ENCODE peak calls at places on chromosomes 1 and 21, in five cellular contexts. P is heart left ventricle; A is stimulated activated CD4-positive, alpha-beta T cell treated with anti-CD3 and anti-CD28 coated beads, TNF-alpha, amount 100 ng/mL, for 48 hours; Q is H54; V is NCI-H1694 treated with DMSO at 0.1 percent for 48 hours. U is an unnamed sample.

GRCh38 chr1:245198755-245199516 is 44.2 kb downstream of the KIF26B start:
- DNase-seq in P (no peak), A (no peak), Q (no peak), V (no peak), U (no peak)

GRCh38 chr21:33428669-33429068 is 25.5 kb downstream of the IFNGR2 start:
- DNase-seq in P (no peak), A (no peak), Q (peak), V (no peak), U (no peak)

GRCh38 chr1:54453509-54453908 is 47.3 kb upstream of the SSBP3 start:
- DNase-seq in P (no peak), A (no peak), Q (no peak), V (no peak), U (no peak)

GRCh38 chr1:40309374-40310128 is 7.5 kb downstream of the COL9A2 start:
- DNase-seq in P (no peak), A (no peak), Q (no peak), V (no peak), U (no peak)

GRCh38 chr1:36231191-36231590 is 6.9 kb downstream of the THRAP3 start:
- DNase-seq in P (no peak), A (no peak), Q (no peak), V (no peak), U (no peak)

GRCh38 chr1:239308701-239309333 is 77.6 kb upstream of the CHRM3 start:
- DNase-seq in P (no peak), A (peak), Q (no peak), V (peak), U (no peak)

GRCh38 chr1:67804710-67805109 is 28.6 kb downstream of the GNG12 start:
- DNase-seq in P (no peak), A (no peak), Q (no peak), V (no peak), U (no peak)

GRCh38 chr1:87706198-87706597 is 377.5 kb downstream of the LMO4 start:
- DNase-seq in P (no peak), A (no peak), Q (no peak), V (no peak), U (no peak)

GRCh38 chr1:226424228-226425003 is 16.5 kb upstream of the PARP1 start:
- DNase-seq in P (no peak), A (no peak), Q (no peak), V (peak), U (no peak)

GRCh38 chr1:1058921-1059493 is 15.1 kb downstream of the RNF223 start:
- DNase-seq in P (no peak), A (no peak), Q (peak), V (no peak), U (no peak)

GRCh38 chr1:81388435-81388834 is 412.3 kb upstream of the ADGRL2 start:
- DNase-seq in P (no peak), A (no peak), Q (no peak), V (no peak), U (no peak)

GRCh38 chr1:58780586-58781452 is 3.0 kb downstream of the JUN start:
- DNase-seq in P (no peak), A (no peak), Q (no peak), V (no peak), U (no peak)

GRCh38 chr1:182713492-182713891 is 29.1 kb upstream of the RGS8 start:
- DNase-seq in P (no peak), A (no peak), Q (no peak), V (no peak), U (no peak)

GRCh38 chr1:223180803-223181321 is 37.8 kb upstream of the TLR5 start:
- DNase-seq in P (no peak), A (no peak), Q (no peak), V (no peak), U (no peak)

GRCh38 chr1:93878501-93878888 is 511 bp downstream of the DNTTIP2 start:
- DNase-seq in P (peak), A (peak), Q (peak), V (no peak), U (peak)

GRCh38 chr1:11458811-11459275 is 20.1 kb upstream of the DISP3 start:
- DNase-seq in P (peak), A (no peak), Q (no peak), V (peak), U (no peak)

GRCh38 chr21:41774467-41775151 is 7.8 kb upstream of the RIPK4 start:
- DNase-seq in P (no peak), A (no peak), Q (no peak), V (no peak), U (no peak)

GRCh38 chr1:209455666-209456065 is 127.8 kb upstream of the CAMK1G start:
- DNase-seq in P (no peak), A (no peak), Q (no peak), V (no peak), U (no peak)

GRCh38 chr1:246569248-246570238 is 3.3 kb downstream of the CNST start:
- DNase-seq in P (no peak), A (no peak), Q (no peak), V (no peak), U (no peak)

GRCh38 chr1:84436907-84437667 is 38.8 kb downstream of the DNASE2B start:
- DNase-seq in P (no peak), A (no peak), Q (no peak), V (no peak), U (no peak)

GRCh38 chr1:72037745-72038343 is 244.5 kb downstream of the NEGR1 start:
- DNase-seq in P (no peak), A (peak), Q (no peak), V (peak), U (no peak)

GRCh38 chr1:94033849-94034248 is 87.1 kb downstream of the ABCA4 start:
- DNase-seq in P (no peak), A (no peak), Q (no peak), V (no peak), U (no peak)

GRCh38 chr1:196527941-196528340 is 80.3 kb downstream of the KCNT2 start:
- DNase-seq in P (no peak), A (no peak), Q (no peak), V (no peak), U (no peak)

GRCh38 chr1:110875216-110875731 is 2.3 kb downstream of the CD53 start:
- DNase-seq in P (no peak), A (no peak), Q (no peak), V (no peak), U (peak)

GRCh38 chr1:59502009-59502691 is 205.3 kb downstream of the FGGY start:
- DNase-seq in P (no peak), A (no peak), Q (no peak), V (no peak), U (no peak)

GRCh38 chr21:43991447-43991991 is 20.6 kb upstream of the TRAPPC10 start:
- DNase-seq in P (no peak), A (no peak), Q (no peak), V (no peak), U (no peak)

GRCh38 chr1:81666586-81666985 is 134.1 kb upstream of the ADGRL2 start:
- DNase-seq in P (no peak), A (no peak), Q (no peak), V (no peak), U (no peak)

GRCh38 chr1:19866758-19867157 is 15.4 kb upstream of the OTUD3 start:
- DNase-seq in P (no peak), A (no peak), Q (no peak), V (no peak), U (no peak)

GRCh38 chr21:45266518-45267389 is 20.9 kb downstream of the POFUT2 start:
- DNase-seq in P (no peak), A (no peak), Q (no peak), V (no peak), U (peak)

U was measured in stimulated activated effector memory CD8-positive, alpha-beta T cell treated with anti-CD3 and anti-CD28 coated beads, Interleukin-12 subunit alpha, Interleukin-12 subunit beta, amount 100 ng/mL, for 72 hours.